ENCODE peak calls at places on chromosomes 2 and 18, in four cellular contexts. K, J, X and R are unnamed samples.

GRCh38 chr2:128228894-128229293 is 89.8 kb downstream of the HS6ST1 start:
- DNase-seq in K (no peak), J (no peak), X (peak; percentile 57), R (no peak)

GRCh38 chr18:11043694-11044093 is 105.7 kb downstream of the PIEZO2 start:
- DNase-seq in K (no peak), J (no peak), X (no peak), R (no peak)

GRCh38 chr2:39688181-39688580 is 22.5 kb downstream of the TMEM178A start:
- DNase-seq in K (no peak), J (no peak), X (no peak), R (no peak)

GRCh38 chr2:67719351-67719750 is 322.2 kb downstream of the ETAA1 start:
- DNase-seq in K (no peak), J (no peak), X (no peak), R (no peak)

GRCh38 chr2:205946226-205946625 is 139.7 kb downstream of the INO80D start:
- DNase-seq in K (no peak), J (no peak), X (no peak), R (no peak)

GRCh38 chr2:203022751-203023150 is 8.1 kb downstream of the NBEAL1 start:
- DNase-seq in K (no peak), J (no peak), X (no peak), R (no peak)

GRCh38 chr18:67310826-67311225 is 205.7 kb downstream of the DSEL start:
- DNase-seq in K (no peak), J (no peak), X (no peak), R (no peak)

GRCh38 chr2:101818531-101819451 is 121.3 kb downstream of the MAP4K4 start:
- DNase-seq in K (no peak), J (no peak), X (no peak), R (peak; percentile 11)

GRCh38 chr2:3594493-3595281 is at the start of gene COLEC11:
- DNase-seq in K (peak; percentile 82), J (no peak), X (no peak), R (no peak)

GRCh38 chr18:50401888-50402287 is 27.0 kb downstream of the SKA1 start:
- DNase-seq in K (peak; percentile 63), J (peak; percentile 48), X (no peak), R (no peak)

GRCh38 chr18:21777814-21778213 is 37.2 kb downstream of the MIB1 start:
- DNase-seq in K (no peak), J (no peak), X (no peak), R (no peak)

GRCh38 chr2:228535396-228535795 is 353.9 kb upstream of the SPHKAP start:
- DNase-seq in K (no peak), J (no peak), X (no peak), R (no peak)

GRCh38 chr2:228527481-228527880 is 346.0 kb upstream of the SPHKAP start:
- DNase-seq in K (no peak), J (no peak), X (no peak), R (no peak)

GRCh38 chr2:228533156-228533555 is 351.7 kb upstream of the SPHKAP start:
- DNase-seq in K (no peak), J (no peak), X (no peak), R (no peak)

GRCh38 chr2:228526687-228527086 is 345.2 kb upstream of the SPHKAP start:
- DNase-seq in K (no peak), J (no peak), X (no peak), R (no peak)

DNA sequence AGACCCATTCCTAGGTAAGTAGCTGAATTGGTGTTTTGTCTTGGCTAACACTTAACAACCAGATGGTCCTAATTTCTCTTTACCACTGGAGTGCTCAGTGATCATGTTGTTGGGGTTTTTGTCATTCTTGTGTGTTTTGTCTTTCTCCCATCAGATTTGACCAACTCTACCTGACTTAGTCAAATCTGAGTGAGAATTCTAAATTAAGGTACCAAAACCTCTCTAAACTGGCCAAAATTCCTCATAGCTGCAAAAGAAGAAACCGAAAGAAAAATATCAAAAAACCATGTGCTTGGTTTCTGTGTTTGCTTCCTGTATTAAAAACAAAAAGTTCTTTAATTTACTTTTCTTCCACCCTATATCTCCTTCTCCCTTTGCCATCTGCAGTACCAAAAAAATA is 350.7 kb upstream of the SPHKAP start:
- DNase-seq in K (no peak), J (no peak), X (no peak), R (no peak)
- H3K9me3 ChIP-seq in K (no peaks in the 10 kb centered on the region), J (peaks cover 2% of the 10 kb centered on the region), X (peaks cover 7% of the 10 kb centered on the region), R (no peaks in the 10 kb centered on the region)

GRCh38 chr18:7941533-7941932 is 374.4 kb downstream of the PTPRM start:
- DNase-seq in K (no peak), J (no peak), X (no peak), R (no peak)

GRCh38 chr18:7945882-7946281 is 378.8 kb downstream of the PTPRM start:
- DNase-seq in K (no peak), J (no peak), X (no peak), R (no peak)

GRCh38 chr18:7940976-7941375 is 373.9 kb downstream of the PTPRM start:
- DNase-seq in K (no peak), J (no peak), X (no peak), R (no peak)

GRCh38 chr18:7950380-7951143 is 383.4 kb downstream of the PTPRM start:
- DNase-seq in K (no peak), J (no peak), X (no peak), R (no peak)

DNA sequence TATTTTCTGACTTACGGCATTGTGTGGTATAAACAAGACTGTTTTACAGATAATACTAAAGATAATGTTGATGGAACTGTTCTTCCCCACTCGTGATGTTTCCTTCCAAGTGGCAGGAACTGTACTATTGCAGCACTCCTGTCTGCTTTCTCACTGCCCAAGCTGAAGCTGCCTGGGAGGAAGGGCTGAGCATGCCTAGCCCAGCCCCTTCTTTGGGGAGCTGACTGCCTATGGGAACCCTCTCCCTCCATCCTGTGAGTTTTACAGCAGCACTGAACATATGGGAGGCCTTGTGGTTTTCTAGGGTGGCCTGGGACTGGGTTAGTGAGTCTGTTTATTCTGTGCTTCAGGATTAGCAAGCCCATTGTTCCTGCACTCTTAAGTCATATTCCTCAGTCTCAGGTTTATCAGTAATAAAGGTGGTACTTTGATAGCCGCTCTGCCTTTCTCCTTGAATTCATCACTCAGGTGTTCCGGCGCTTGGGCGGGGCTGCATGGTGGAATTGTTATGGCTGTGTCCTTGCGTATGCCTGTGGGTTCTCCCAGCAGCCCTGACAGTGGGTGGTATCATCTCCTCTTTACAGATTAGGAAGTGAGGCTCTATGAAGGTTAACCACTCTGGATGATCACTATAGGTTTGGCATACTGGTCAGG is 379.7 kb downstream of the PTPRM start:
- DNase-seq in K (no peak), J (no peak), X (no peak), R (no peak)
- H3K27me3 ChIP-seq in K (no peaks in the 10 kb centered on the region), J (no peaks in the 10 kb centered on the region), X (no peaks in the 10 kb centered on the region), R (no peaks in the 10 kb centered on the region)

DNA sequence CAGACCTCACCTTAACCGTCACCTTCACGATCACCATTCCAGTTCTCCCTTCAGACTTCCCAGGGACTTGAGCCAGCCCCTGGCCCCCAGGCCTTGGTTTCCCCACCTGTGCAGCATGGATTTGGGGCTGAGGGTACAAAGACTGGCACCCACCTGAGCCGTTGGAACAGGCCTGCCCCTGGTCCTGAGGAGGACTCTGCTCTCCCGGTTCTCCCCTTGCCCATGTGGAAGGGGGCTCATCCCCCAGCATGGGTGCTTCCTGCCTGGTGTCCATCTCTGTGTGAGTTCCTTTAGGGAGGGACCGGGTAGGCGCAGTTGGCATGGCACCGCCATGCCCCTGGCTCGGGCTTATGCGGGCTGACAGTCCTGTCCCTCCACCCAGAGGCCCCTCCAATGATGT is 10.9 kb upstream of the GPR35 start:
- DNase-seq in K (peak; percentile 6), J (peak; percentile 21), X (no peak), R (no peak)
- H3K9me3 ChIP-seq in K (no peaks in the 10 kb centered on the region), J (no peaks in the 10 kb centered on the region), X (peaks cover 9% of the 10 kb centered on the region), R (no peaks in the 10 kb centered on the region)

DNA sequence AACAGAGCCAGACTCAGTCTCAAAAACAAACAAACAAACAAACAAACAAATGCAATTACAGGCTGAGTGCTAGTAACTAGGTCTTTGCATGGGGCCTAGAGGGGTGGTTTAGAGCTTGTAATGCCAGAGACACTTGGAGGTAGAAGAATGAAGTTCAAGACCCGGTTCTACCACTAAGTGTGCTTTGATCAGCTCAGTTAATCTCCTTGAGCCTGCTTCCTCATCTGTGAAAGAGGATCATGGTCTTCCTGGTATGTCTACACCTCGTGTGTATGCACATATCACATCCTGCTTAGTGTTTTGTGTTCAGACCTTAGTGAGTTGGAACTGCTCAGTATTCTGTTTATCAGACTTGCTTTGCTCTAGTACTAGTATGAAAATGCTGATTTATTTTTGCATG is 4.8 kb upstream of the ATP6V1C2 start:
- DNase-seq in K (no peak), J (no peak), X (no peak), R (no peak)
- H3K27me3 ChIP-seq in K (peaks cover 21% of the 10 kb centered on the region), J (no peaks in the 10 kb centered on the region), X (peaks cover 15% of the 10 kb centered on the region), R (peaks cover 34% of the 10 kb centered on the region)

DNA sequence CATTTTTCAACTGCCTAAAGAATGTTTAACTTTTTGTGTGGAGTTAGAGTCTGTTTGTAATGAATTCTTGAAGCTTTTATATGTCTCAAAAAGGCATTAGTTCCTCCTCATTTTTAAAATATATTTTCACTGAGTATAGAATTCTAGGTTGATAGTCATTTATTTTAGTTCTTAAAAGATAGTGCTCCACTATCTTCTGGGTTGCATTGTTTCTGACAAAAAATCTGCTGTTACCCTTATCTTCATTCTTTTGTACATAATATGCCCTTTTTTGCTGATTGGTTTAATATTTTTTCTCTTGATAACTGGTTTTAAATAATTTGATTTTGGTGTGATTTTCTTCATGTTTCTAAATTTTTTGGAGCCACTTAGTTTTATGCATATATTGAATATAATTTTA is 754.7 kb upstream of the GYPC start:
- DNase-seq in K (no peak), J (no peak), X (no peak), R (no peak)
- H3K9me3 ChIP-seq in K (no peaks in the 10 kb centered on the region), J (peaks cover 1% of the 10 kb centered on the region), X (peaks cover 4% of the 10 kb centered on the region), R (no peaks in the 10 kb centered on the region)

DNA sequence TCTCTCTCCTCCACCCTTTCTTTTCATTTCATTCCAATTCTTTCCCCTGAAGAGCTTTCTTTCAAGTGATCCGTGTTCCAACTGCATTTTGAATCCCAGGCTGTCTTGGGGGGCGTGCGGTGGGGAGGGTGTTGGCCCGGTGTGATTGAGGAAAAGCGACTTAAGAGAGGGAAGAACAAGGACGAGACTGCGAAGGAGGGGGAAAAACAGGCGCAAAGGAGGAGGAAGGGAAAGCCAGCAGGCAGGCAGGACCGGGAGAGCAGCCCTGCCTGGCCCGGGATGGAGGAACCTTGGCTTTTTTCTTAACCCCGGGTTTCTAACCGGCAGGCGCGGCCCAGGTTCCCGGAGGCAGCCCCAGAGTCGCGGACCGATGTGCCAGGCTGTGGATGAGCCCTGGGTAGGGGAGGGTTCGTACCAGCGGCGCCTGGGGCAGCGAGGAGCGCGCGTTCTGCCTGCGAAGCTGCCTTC is 1.3 kb downstream of the ADCYAP1 start:
- DNase-seq in K (no peak), J (no peak), X (no peak), R (no peak)
- H3K27me3 ChIP-seq in K (peaks cover 89% of the 10 kb centered on the region), J (no peaks in the 10 kb centered on the region), X (peaks cover 28% of the 10 kb centered on the region), R (peaks cover 84% of the 10 kb centered on the region)

DNA sequence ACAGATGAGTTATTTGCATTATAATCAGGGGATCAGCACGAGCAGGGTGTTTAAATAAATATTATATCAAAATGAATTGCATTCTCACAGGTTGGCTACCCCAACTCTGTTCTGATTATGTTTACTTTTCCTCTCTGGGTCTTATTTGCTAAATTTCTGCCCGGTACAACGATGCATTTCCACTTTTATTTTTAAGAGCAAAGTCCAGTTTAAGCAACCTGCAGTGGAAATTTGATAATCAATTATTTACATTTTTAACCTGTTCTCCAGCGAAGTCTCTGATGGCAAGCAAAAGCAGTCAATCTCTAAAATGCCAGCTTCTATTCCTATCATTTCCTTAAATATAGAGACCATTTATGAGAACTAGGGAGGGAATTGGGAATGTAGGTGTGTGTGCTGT is 966.6 kb upstream of the SOX11 start:
- DNase-seq in K (no peak), J (no peak), X (no peak), R (no peak)
- H3K9me3 ChIP-seq in K (no peaks in the 10 kb centered on the region), J (no peaks in the 10 kb centered on the region), X (no peaks in the 10 kb centered on the region), R (no peaks in the 10 kb centered on the region)

GRCh38 chr2:70888925-70889715 is 46.6 kb upstream of the ATP6V1B1 start:
- DNase-seq in K (no peak), J (peak; percentile 33), X (no peak), R (no peak)
- H3K27me3 ChIP-seq in K (peaks cover 92% of the 10 kb centered on the region), J (no peaks in the 10 kb centered on the region), X (peaks cover under 1% of the 10 kb centered on the region), R (no peaks in the 10 kb centered on the region)